ENCODE peak calls at places on chromosomes 2 and 18, in seven cellular contexts. B, G, V, P, A, S and O are unnamed samples.

GRCh38 chr2:218452079-218452478 is 33.2 kb downstream of the VIL1 start:
- DNase-seq in B (no peak), G (no peak), V (no peak), P (no peak), A (no peak), S (no peak), O (no peak)

GRCh38 chr2:238306680-238306998 is 13.7 kb upstream of the TRAF3IP1 start:
- DNase-seq in B (no peak), G (no peak), V (no peak), P (no peak), A (no peak), S (no peak), O (no peak)

GRCh38 chr2:233350708-233351107 is 3.6 kb upstream of the DGKD start:
- DNase-seq in B (peak; percentile 27), G (peak; percentile 90), V (no peak), P (peak; percentile 97), A (no peak), S (peak; percentile 80), O (peak; percentile 84)

GRCh38 chr2:692349-692748 is 15.1 kb upstream of the TMEM18 start:
- DNase-seq in B (no peak), G (no peak), V (no peak), P (no peak), A (no peak), S (no peak), O (no peak)

GRCh38 chr2:26043862-26044736 is 10.2 kb downstream of the RAB10 start:
- DNase-seq in B (peak; percentile 53), G (no peak), V (peak; percentile 49), P (peak; percentile 53), A (peak; percentile 19), S (peak; percentile 55), O (peak; percentile 39)

GRCh38 chr2:189569295-189569925 is 11.2 kb downstream of the SLC40A1 start:
- DNase-seq in B (no peak), G (peak; percentile 34), V (no peak), P (no peak), A (no peak), S (no peak), O (peak; percentile 48)

GRCh38 chr2:128414946-128415767 is 96.5 kb upstream of the HS6ST1 start:
- DNase-seq in B (no peak), G (no peak), V (peak; percentile 13), P (no peak), A (no peak), S (no peak), O (no peak)

GRCh38 chr2:231308631-231309414 is 86.7 kb upstream of the B3GNT7 start:
- DNase-seq in B (no peak), G (peak; percentile 48), V (no peak), P (peak; percentile 27), A (no peak), S (peak; percentile 11), O (peak; percentile 40)

GRCh38 chr2:105872142-105872728 is 127.5 kb downstream of the NCK2 start:
- DNase-seq in B (no peak), G (no peak), V (no peak), P (no peak), A (no peak), S (no peak), O (no peak)

GRCh38 chr18:63325086-63325686 is 5.6 kb upstream of the BCL2 start:
- DNase-seq in B (no peak), G (no peak), V (no peak), P (no peak), A (no peak), S (no peak), O (no peak)

GRCh38 chr2:150591901-150592300 is 104.4 kb upstream of the RND3 start:
- DNase-seq in B (no peak), G (peak; percentile 79), V (no peak), P (peak; percentile 84), A (no peak), S (peak; percentile 61), O (peak; percentile 52)
- H3K4me3 ChIP-seq in B (no peak overlapping the region), G (no peak overlapping the region), V (no peak overlapping the region), P (no peak overlapping the region), A (no peak overlapping the region), S (no peak overlapping the region), O (no peak overlapping the region)

DNA sequence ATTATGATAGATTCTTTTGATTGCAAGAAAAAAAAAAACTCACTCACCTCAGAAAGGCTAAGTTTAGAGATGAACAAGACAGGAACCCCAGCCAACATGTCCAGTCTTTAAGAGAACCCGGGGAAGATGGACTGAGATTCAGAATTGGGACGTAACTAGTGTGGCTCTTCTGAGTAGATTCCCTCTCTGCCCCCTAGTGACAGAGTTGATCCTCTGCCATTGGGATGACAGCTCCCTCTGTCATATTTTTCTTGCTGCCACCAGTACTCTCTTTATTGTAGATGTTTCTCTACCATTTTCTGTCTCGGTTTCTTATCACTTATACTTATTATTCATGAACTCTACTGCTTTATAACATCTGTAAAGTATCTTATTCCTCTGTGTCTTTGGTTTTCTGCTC is 77.7 kb downstream of the GULP1 start:
- DNase-seq in B (peak; percentile 23), G (peak; percentile 45), V (peak; percentile 31), P (peak; percentile 49), A (no peak), S (peak; percentile 68), O (peak; percentile 77)
- TF ChIP-seq CTCF in B (peak; percentile 47), G (peak; percentile 59), V (no peak), P (peak; percentile 78), A (peak; percentile 79), S (peak; percentile 71), O (peak; percentile 88)

GRCh38 chr18:34223893-34224422 is 755 bp downstream of the NOL4 start:
- DNase-seq in B (no peak), G (no peak), V (no peak), P (no peak), A (peak; percentile 37), S (peak; percentile 0), O (no peak)
- H3K4me3 ChIP-seq in B (peak overlapping the region; percentile 55), G (no peak overlapping the region), V (peak overlapping the region; percentile 49), P (no peak overlapping the region), A (peak overlapping the region; percentile 58), S (no peak overlapping the region), O (peak overlapping the region; percentile 35)

GRCh38 chr2:220079595-220079994 is 452.2 kb downstream of the SLC4A3 start:
- DNase-seq in B (no peak), G (no peak), V (no peak), P (no peak), A (no peak), S (no peak), O (no peak)

GRCh38 chr2:220078439-220078838 is 451.0 kb downstream of the SLC4A3 start:
- DNase-seq in B (no peak), G (peak; percentile 44), V (no peak), P (no peak), A (no peak), S (peak; percentile 95), O (peak; percentile 21)

GRCh38 chr2:220075835-220076234 is 448.4 kb downstream of the SLC4A3 start:
- DNase-seq in B (no peak), G (no peak), V (no peak), P (no peak), A (no peak), S (peak; percentile 58), O (no peak)

GRCh38 chr2:220077488-220077887 is 450.1 kb downstream of the SLC4A3 start:
- DNase-seq in B (no peak), G (peak; percentile 54), V (no peak), P (peak; percentile 56), A (no peak), S (peak; percentile 98), O (peak; percentile 76)

DNA sequence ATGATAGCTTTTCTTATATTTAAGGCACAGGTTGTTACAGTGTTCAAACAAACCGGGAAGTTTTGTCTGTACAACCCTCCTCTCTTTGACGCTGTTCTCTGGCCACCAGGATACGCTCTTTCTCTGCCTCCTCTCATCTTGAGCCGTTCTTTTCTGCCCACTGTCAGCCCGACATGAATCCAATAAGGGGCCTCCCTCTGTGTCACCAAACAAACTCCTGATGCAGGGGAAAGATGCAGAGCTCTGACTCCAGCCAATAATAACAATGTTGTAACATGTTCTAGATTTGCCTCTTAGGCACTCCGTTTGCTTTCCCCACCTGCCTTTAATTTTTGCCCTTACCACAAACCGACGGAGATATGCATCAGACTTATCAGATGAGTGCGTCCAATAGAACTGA is 449.3 kb downstream of the SLC4A3 start:
- DNase-seq in B (no peak), G (peak; percentile 42), V (no peak), P (peak; percentile 37), A (no peak), S (peak; percentile 95), O (peak; percentile 49)
- TF ChIP-seq CTCF in B (no peak), G (peak; percentile 20), V (no peak), P (peak; percentile 45), A (no peak), S (peak; percentile 78), O (peak; percentile 33)

DNA sequence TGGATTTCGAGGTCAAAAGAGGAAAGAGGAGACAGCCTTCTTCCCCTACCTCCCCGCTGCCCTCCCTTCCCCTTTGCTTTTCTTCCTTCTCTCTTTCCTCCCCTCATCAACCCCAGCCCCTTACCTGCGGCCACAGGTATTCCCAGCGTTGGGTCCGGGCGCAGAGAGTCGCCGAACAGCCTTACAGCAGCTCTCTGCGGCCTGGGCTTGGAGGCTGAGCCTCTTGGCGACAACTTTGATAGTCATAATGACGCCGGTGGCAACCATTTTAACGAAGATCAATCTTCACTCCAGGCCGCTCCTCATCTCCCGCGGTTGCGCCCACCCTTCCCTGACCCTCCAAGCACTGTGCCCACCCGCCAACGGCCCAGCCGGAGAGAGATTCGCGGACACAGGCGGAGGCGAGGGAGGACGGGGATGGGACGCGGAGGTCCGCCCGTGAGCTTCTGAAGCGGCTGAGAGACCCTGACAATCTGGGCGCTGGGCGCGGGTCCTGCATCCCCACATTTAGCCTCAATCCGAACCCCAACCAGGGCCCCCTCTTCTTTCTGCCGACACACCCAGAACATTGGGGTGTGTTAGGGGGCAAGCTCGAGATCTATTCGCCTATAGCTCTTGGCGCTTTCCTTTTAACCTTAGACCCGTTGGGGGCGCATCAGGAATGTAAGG is 1.5 kb upstream of the EVX2 start:
- DNase-seq in B (no peak), G (no peak), V (peak; percentile 17), P (no peak), A (no peak), S (no peak), O (no peak)
- H3K4me3 ChIP-seq in B (no peak overlapping the region), G (no peak overlapping the region), V (no peak overlapping the region), P (no peak overlapping the region), A (no peak overlapping the region), S (no peak overlapping the region), O (no peak overlapping the region)

DNA sequence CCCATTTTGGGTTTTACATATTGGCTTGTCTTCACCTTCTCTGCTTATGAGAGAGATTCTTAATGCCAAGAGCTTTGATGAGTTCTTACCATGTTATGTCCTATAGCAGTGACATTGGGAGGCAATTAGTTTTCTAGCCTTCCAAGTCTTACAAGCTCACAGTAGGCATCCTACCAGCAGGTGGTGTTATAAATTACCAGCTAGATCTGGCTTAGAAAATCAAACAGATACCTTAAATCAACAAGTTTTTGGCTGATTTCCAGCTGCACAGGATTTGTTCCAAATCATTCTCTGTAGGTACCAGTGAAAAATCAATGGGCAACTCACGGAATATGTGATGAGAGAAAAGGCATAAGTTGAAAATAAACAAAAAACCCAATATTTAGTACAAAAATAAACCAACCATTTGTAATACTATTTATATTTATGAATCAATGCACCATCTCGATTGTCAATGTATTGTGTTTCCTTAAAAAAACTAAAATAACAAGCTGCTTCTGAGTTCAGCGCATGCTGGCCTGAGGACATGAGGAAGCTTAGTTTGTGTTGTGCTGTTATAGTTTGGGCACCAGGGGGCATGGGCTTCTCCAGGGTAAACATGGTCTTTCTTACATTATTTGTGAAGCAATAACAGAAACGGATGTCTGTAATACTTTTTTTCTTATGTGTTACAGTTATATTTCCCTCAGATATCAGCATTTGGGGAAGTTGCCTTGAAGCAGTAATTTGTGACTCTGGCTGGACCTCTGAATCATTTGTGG is 34.1 kb upstream of the NXPH2 start:
- DNase-seq in B (no peak), G (no peak), V (no peak), P (peak; percentile 18), A (no peak), S (no peak), O (no peak)
- TF ChIP-seq CTCF in B (no peak), G (no peak), V (no peak), P (no peak), A (peak; percentile 57), S (no peak), O (peak; percentile 14)